ENCODE peak calls at places on chromosomes 11 and 22, in ten cellular contexts. D, O, C, W, S, L, Q, U, X and P are unnamed samples.

GRCh38 chr22:39935116-39935515 is 25.1 kb upstream of the TMA7B start:
- DNase-seq in O (no peak), W (no peak), D (no peak), U (no peak), Q (no peak), S (no peak), L (no peak), X (no peak), C (no peak), P (no peak)

GRCh38 chr22:36948273-36949055 is 35.0 kb downstream of the CSF2RB start:
- DNase-seq in D (no peak), X (no peak), O (no peak), W (no peak), S (no peak), L (no peak), Q (no peak), C (no peak), U (no peak), P (no peak)

GRCh38 chr11:26227311-26227710 is 104.6 kb upstream of the ANO3 start:
- DNase-seq in S (no peak), O (no peak), D (no peak), Q (peak; percentile 36), X (no peak), C (no peak), U (no peak), L (no peak), W (peak; percentile 37), P (peak; percentile 86)

GRCh38 chr11:128884703-128885338 is 6.3 kb upstream of the KCNJ5 start:
- DNase-seq in L (no peak), Q (peak; percentile 84), C (peak; percentile 61), D (peak; percentile 61), X (peak; percentile 64), W (peak; percentile 77), U (peak; percentile 80), S (no peak), O (peak; percentile 70), P (peak; percentile 82)

GRCh38 chr11:64372802-64373597 is 14.0 kb downstream of the RPS6KA4 start:
- DNase-seq in W (peak; percentile 90), D (peak; percentile 90), S (no peak), C (no peak), Q (no peak), O (no peak), L (no peak), X (peak; percentile 90), U (no peak), P (no peak)

GRCh38 chr11:62075438-62075837 is 48.4 kb upstream of the INCENP start:
- DNase-seq in X (no peak), O (no peak), U (no peak), C (no peak), Q (no peak), W (no peak), L (no peak), S (no peak), D (no peak), P (no peak)

GRCh38 chr11:80698646-80699045 is 1257.8 kb upstream of the TENM4 start:
- DNase-seq in W (no peak), U (no peak), Q (no peak), D (no peak), X (no peak), C (no peak), O (no peak), L (no peak), S (no peak), P (no peak)

GRCh38 chr22:36737776-36738175 is 34.2 kb upstream of the CACNG2 start:
- DNase-seq in O (peak; percentile 21), C (peak; percentile 26), U (peak; percentile 10), L (peak; percentile 57), S (peak; percentile 80), X (no peak), Q (no peak), W (no peak), D (no peak), P (no peak)

DNA sequence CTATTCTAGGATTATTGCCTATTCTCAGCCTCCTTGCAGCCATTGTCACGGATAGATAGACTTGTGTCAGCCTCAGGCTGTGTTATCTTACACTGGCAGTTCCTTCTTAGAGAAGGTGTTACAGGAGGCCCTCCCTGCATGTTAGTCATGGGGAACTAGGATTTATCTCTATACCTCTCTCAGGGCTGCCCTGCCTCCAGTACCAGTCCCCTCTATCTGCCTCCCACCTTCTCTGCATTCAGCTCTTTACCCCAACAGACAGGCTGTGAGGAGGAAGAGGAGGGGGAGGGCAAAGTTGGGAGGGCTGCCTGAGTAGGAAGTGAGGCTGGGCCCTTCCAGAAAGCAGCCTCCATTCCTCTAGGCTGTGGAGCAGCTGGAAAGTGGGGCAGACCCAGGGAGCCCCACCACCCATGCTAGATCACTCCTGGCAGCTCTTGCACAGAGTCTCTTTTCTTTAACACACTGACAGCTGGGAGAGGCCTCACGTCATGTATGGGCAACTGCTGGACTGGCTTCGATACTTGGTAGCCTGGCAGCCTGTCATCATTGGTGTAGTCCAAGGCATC is 2.9 kb upstream of the IL18BP start:
- DNase-seq in W (no peak), X (peak; percentile 75), Q (no peak), O (no peak), D (no peak), C (no peak), U (no peak), L (no peak), S (no peak), P (no peak)
- H3K4me1 ChIP-seq in W (peaks cover 10% of the 10 kb centered on the region), X (peaks cover 62% of the 10 kb centered on the region), Q (no peaks in the 10 kb centered on the region), O (peaks cover 15% of the 10 kb centered on the region), D (no peaks in the 10 kb centered on the region), C (peaks cover 15% of the 10 kb centered on the region), U (peaks cover 16% of the 10 kb centered on the region), L (peaks cover 13% of the 10 kb centered on the region), S (peaks cover 43% of the 10 kb centered on the region), P (no peaks in the 10 kb centered on the region)

DNA sequence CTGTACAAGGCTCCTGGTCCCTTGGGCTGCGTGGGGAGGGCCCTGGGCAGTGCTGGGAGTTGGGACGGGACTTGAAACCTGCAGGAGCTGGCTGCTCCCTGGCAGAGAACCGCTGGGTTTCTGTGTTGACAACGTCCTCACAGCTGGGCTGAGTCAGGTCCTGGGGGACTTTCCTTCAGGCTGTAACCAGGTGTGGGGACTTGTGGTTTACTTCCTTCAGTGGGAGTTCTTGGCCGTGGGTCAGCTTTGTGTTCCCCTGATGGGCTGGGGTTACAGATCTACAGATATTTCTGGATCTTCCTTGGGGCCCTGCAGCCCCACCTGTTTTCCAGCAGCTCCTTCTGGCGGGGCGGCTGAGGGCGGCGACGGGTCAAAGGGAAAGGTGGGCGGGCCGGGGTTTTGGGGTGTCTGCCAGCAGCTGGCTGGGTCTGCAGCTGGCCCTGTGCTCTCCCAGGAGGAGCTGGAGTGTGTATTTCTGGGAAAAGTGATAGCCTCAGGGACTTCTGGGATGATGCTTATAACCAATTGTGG is 18.9 kb downstream of the ST14 start:
- DNase-seq in C (peak; percentile 53), S (no peak), X (no peak), D (no peak), U (no peak), O (no peak), L (peak; percentile 44), Q (no peak), W (no peak), P (no peak)
- H3K4me1 ChIP-seq in C (peaks cover 22% of the 10 kb centered on the region), S (peaks cover 46% of the 10 kb centered on the region), X (peaks cover 3% of the 10 kb centered on the region), D (no peaks in the 10 kb centered on the region), U (peaks cover 68% of the 10 kb centered on the region), O (peaks cover 36% of the 10 kb centered on the region), L (peaks cover 29% of the 10 kb centered on the region), Q (peaks cover 37% of the 10 kb centered on the region), W (peaks cover 3% of the 10 kb centered on the region), P (peaks cover 19% of the 10 kb centered on the region)

GRCh38 chr11:84853841-84854497 is 773.2 kb downstream of the DLG2 start:
- DNase-seq in S (no peak), U (no peak), X (no peak), Q (no peak), O (no peak), C (no peak), W (no peak), L (no peak), D (no peak), P (no peak)
- H3K4me1 ChIP-seq in S (no peaks in the 10 kb centered on the region), U (no peaks in the 10 kb centered on the region), X (no peaks in the 10 kb centered on the region), Q (no peaks in the 10 kb centered on the region), O (no peaks in the 10 kb centered on the region), C (no peaks in the 10 kb centered on the region), W (no peaks in the 10 kb centered on the region), L (no peaks in the 10 kb centered on the region), D (no peaks in the 10 kb centered on the region), P (no peaks in the 10 kb centered on the region)

GRCh38 chr11:67353317-67354313 is at the start of gene POLD4:
- DNase-seq in U (peak; percentile 99), Q (peak; percentile 99), C (peak; percentile 98), D (peak; percentile 99), X (peak; percentile 98), O (peak; percentile 99), L (peak; percentile 99), W (peak; percentile 97), S (peak; percentile 99), P (peak; percentile 97)
- H3K4me1 ChIP-seq in U (peaks cover 82% of the 10 kb centered on the region), Q (peaks cover 52% of the 10 kb centered on the region), C (peaks cover 56% of the 10 kb centered on the region), D (peaks cover 13% of the 10 kb centered on the region), X (peaks cover 64% of the 10 kb centered on the region), O (peaks cover 66% of the 10 kb centered on the region), L (peaks cover 59% of the 10 kb centered on the region), W (peaks cover 43% of the 10 kb centered on the region), S (peaks cover 68% of the 10 kb centered on the region), P (peaks cover 10% of the 10 kb centered on the region)